ENCODE peak calls at places on chromosomes 12 and 14, in five cellular contexts. I is aorta; S is central memory CD4-positive, alpha-beta T cell; P is mesendoderm; K is Right ventricle myocardium superior. X is an unnamed sample.

GRCh38 chr14:71250791-71251190 is 343.5 kb downstream of the PCNX1 start:
- DNase-seq in I (no peak), K (no peak), P (no peak), S (no peak), X (no peak)

GRCh38 chr12:12616512-12617275 is 5.0 kb downstream of the CREBL2 start:
- DNase-seq in P (no peak), S (peak), K (no peak), I (no peak), X (no peak)

GRCh38 chr14:59829941-59830734 is 40.4 kb downstream of the RTN1 start:
- DNase-seq in P (peak), S (no peak), K (no peak), I (no peak), X (peak)

GRCh38 chr12:104604070-104604994 is 147.6 kb downstream of the CHST11 start:
- DNase-seq in I (peak), K (peak), S (peak), P (peak), X (peak)

GRCh38 chr12:131060011-131060703 is 106.5 kb downstream of the ADGRD1 start:
- DNase-seq in P (no peak), I (peak), S (no peak), K (no peak), X (no peak)

GRCh38 chr12:58645946-58646345 is 274.4 kb downstream of the LRIG3 start:
- DNase-seq in K (no peak), P (peak), I (no peak), S (no peak), X (no peak)

GRCh38 chr14:23068792-23069412 is 11.6 kb upstream of the CDH24 start:
- DNase-seq in I (peak), K (peak), P (peak), S (peak), X (peak)

GRCh38 chr12:19236656-19237055 is 107.1 kb downstream of the PLEKHA5 start:
- DNase-seq in I (peak), K (no peak), S (no peak), P (no peak), X (peak)

GRCh38 chr12:76409074-76409473 is 60.9 kb upstream of the BBS10 start:
- DNase-seq in P (no peak), S (no peak), I (no peak), K (no peak), X (no peak)

GRCh38 chr14:64541261-64541970 is 875 bp downstream of the HSPA2 start:
- DNase-seq in K (peak), P (peak), I (peak), S (no peak), X (no peak)

GRCh38 chr12:91918431-91918830 is 227.2 kb downstream of the BTG1 start:
- DNase-seq in S (no peak), K (no peak), P (no peak), I (no peak), X (no peak)

X was measured in A673.